ENCODE peak calls at places on chromosomes 7 and 10, in seven cellular contexts. One of them, this sample, is unnamed.

GRCh38 chr10:6124666-6125065 is 35.8 kb downstream of the RBM17 start:
- DNase-seq in A549: no peak
- DNase-seq in heart left ventricle: peak; percentile 77
- DNase-seq in esophagus squamous epithelium: no peak
- DNase-seq in stomach: no peak
- DNase-seq in transverse colon: no peak
- DNase-seq in body of pancreas: no peak
- DNase-seq in this sample: no peak

GRCh38 chr7:156021476-156021875 is 209.2 kb upstream of the SHH start:
- DNase-seq in heart left ventricle: no peak
- DNase-seq in stomach: no peak
- DNase-seq in esophagus squamous epithelium: no peak
- DNase-seq in transverse colon: no peak
- DNase-seq in A549: no peak
- DNase-seq in body of pancreas: no peak
- DNase-seq in this sample: peak; percentile 27

GRCh38 chr7:87450706-87451105 is 24.8 kb downstream of the ABCB4 start:
- DNase-seq in stomach: no peak
- DNase-seq in transverse colon: no peak
- DNase-seq in body of pancreas: no peak
- DNase-seq in heart left ventricle: no peak
- DNase-seq in esophagus squamous epithelium: no peak
- DNase-seq in A549: no peak
- DNase-seq in this sample: no peak

GRCh38 chr7:151632750-151633515 is 113.2 kb upstream of the RHEB start:
- DNase-seq in transverse colon: peak; percentile 66
- DNase-seq in stomach: peak; percentile 61
- DNase-seq in body of pancreas: peak; percentile 57
- DNase-seq in heart left ventricle: peak; percentile 75
- DNase-seq in esophagus squamous epithelium: peak; percentile 6
- DNase-seq in A549: no peak
- DNase-seq in this sample: peak; percentile 71

GRCh38 chr10:125230251-125230650 is 69.9 kb upstream of the CTBP2 start:
- DNase-seq in A549: no peak
- DNase-seq in transverse colon: no peak
- DNase-seq in body of pancreas: no peak
- DNase-seq in esophagus squamous epithelium: no peak
- DNase-seq in heart left ventricle: no peak
- DNase-seq in stomach: no peak
- DNase-seq in this sample: no peak

GRCh38 chr10:128641998-128642397 is 515.8 kb upstream of the MKI67 start:
- DNase-seq in body of pancreas: no peak
- DNase-seq in transverse colon: no peak
- DNase-seq in stomach: no peak
- DNase-seq in esophagus squamous epithelium: no peak
- DNase-seq in A549: no peak
- DNase-seq in heart left ventricle: no peak
- DNase-seq in this sample: no peak

GRCh38 chr10:65040796-65041195 is 1519.6 kb downstream of the REEP3 start:
- DNase-seq in stomach: no peak
- DNase-seq in transverse colon: no peak
- DNase-seq in A549: no peak
- DNase-seq in esophagus squamous epithelium: no peak
- DNase-seq in body of pancreas: no peak
- DNase-seq in heart left ventricle: no peak
- DNase-seq in this sample: no peak

GRCh38 chr7:94396044-94396443 is 1.3 kb downstream of the COL1A2 start:
- DNase-seq in stomach: no peak
- DNase-seq in esophagus squamous epithelium: no peak
- DNase-seq in body of pancreas: no peak
- DNase-seq in transverse colon: no peak
- DNase-seq in A549: no peak
- DNase-seq in heart left ventricle: no peak
- DNase-seq in this sample: no peak

GRCh38 chr10:101052285-101052684 is 9.5 kb upstream of the KAZALD1 start:
- DNase-seq in heart left ventricle: peak; percentile 21
- DNase-seq in transverse colon: no peak
- DNase-seq in body of pancreas: no peak
- DNase-seq in esophagus squamous epithelium: no peak
- DNase-seq in A549: no peak
- DNase-seq in stomach: no peak
- DNase-seq in this sample: no peak

GRCh38 chr7:26598867-26599266 is 265.5 kb downstream of the SKAP2 start:
- DNase-seq in esophagus squamous epithelium: no peak
- DNase-seq in heart left ventricle: no peak
- DNase-seq in A549: no peak
- DNase-seq in body of pancreas: no peak
- DNase-seq in transverse colon: no peak
- DNase-seq in stomach: no peak
- DNase-seq in this sample: no peak

GRCh38 chr7:133753513-133753912 is 373.6 kb upstream of the LRGUK start:
- DNase-seq in transverse colon: no peak
- DNase-seq in esophagus squamous epithelium: no peak
- DNase-seq in heart left ventricle: no peak
- DNase-seq in A549: no peak
- DNase-seq in body of pancreas: no peak
- DNase-seq in stomach: no peak
- DNase-seq in this sample: no peak

GRCh38 chr10:62080905-62081304 is 179.4 kb downstream of the ARID5B start:
- DNase-seq in body of pancreas: no peak
- DNase-seq in esophagus squamous epithelium: no peak
- DNase-seq in stomach: no peak
- DNase-seq in A549: no peak
- DNase-seq in transverse colon: no peak
- DNase-seq in heart left ventricle: no peak
- DNase-seq in this sample: no peak

GRCh38 chr7:152527610-152528032 is 91.8 kb upstream of the KMT2C start:
- DNase-seq in A549: no peak
- DNase-seq in body of pancreas: peak; percentile 59
- DNase-seq in transverse colon: no peak
- DNase-seq in stomach: no peak
- DNase-seq in heart left ventricle: no peak
- DNase-seq in esophagus squamous epithelium: no peak
- DNase-seq in this sample: no peak

GRCh38 chr7:37117261-37117660 is 331.4 kb downstream of the ELMO1 start:
- DNase-seq in body of pancreas: no peak
- DNase-seq in heart left ventricle: no peak
- DNase-seq in esophagus squamous epithelium: no peak
- DNase-seq in transverse colon: no peak
- DNase-seq in A549: no peak
- DNase-seq in stomach: no peak
- DNase-seq in this sample: no peak

GRCh38 chr7:123460616-123461015 is 73.8 kb downstream of the IQUB start:
- DNase-seq in transverse colon: no peak
- DNase-seq in body of pancreas: no peak
- DNase-seq in A549: no peak
- DNase-seq in heart left ventricle: no peak
- DNase-seq in stomach: no peak
- DNase-seq in esophagus squamous epithelium: no peak
- DNase-seq in this sample: no peak

GRCh38 chr7:102046373-102047117 is 229.1 kb downstream of the CUX1 start:
- DNase-seq in heart left ventricle: no peak
- DNase-seq in transverse colon: no peak
- DNase-seq in esophagus squamous epithelium: no peak
- DNase-seq in A549: no peak
- DNase-seq in stomach: no peak
- DNase-seq in body of pancreas: no peak
- DNase-seq in this sample: no peak

GRCh38 chr7:102044641-102044983 is 227.2 kb downstream of the CUX1 start:
- DNase-seq in transverse colon: no peak
- DNase-seq in stomach: no peak
- DNase-seq in esophagus squamous epithelium: no peak
- DNase-seq in heart left ventricle: no peak
- DNase-seq in A549: no peak
- DNase-seq in body of pancreas: no peak
- DNase-seq in this sample: no peak

GRCh38 chr7:102047167-102047566 is 229.7 kb downstream of the CUX1 start:
- DNase-seq in stomach: no peak
- DNase-seq in A549: no peak
- DNase-seq in esophagus squamous epithelium: no peak
- DNase-seq in transverse colon: no peak
- DNase-seq in heart left ventricle: no peak
- DNase-seq in body of pancreas: no peak
- DNase-seq in this sample: no peak

GRCh38 chr7:102045681-102046372 is 228.4 kb downstream of the CUX1 start:
- DNase-seq in body of pancreas: no peak
- DNase-seq in stomach: no peak
- DNase-seq in A549: no peak
- DNase-seq in heart left ventricle: no peak
- DNase-seq in transverse colon: no peak
- DNase-seq in esophagus squamous epithelium: no peak
- DNase-seq in this sample: no peak

DNA sequence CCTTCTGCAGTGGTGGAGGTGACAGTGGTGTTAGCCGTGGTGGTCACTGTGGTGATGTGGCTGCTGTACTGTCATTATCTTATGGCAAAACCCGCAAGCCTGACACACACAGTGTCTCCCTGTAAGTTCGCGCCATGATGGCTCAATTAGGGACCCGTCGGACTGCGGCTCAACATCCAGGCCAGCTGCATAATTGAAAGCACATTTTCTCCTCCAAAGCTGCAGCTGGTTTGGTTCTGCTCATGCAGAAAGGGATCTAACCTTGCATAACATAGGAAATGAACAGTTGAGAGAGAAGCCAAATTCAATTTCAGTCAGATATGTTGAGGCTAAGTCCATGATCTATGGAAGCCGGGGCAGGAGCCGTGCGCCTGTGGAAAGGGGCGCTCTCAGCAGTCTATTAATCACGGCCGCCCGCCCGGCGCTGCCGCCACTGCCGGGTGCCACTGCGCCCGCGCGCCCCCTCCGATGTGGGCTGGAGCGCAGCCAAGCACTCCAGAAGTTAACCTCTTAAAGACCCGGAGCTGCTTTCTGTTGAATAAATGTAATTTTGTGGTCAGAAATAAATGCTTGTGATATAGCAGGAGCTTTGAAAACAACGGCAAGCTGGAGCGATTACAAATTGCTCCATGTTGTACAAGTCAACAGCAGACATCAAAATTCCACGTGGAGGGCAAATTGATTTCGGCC is 227.7 kb downstream of the CUX1 start:
- DNase-seq in transverse colon: no peak
- DNase-seq in A549: no peak
- DNase-seq in body of pancreas: peak; percentile 48
- DNase-seq in stomach: peak; percentile 37
- DNase-seq in esophagus squamous epithelium: no peak
- DNase-seq in heart left ventricle: peak; percentile 76
- DNase-seq in this sample: no peak
- H3K4me3 ChIP-seq in transverse colon: no peak overlapping the region
- H3K4me3 ChIP-seq in A549: no peak overlapping the region
- H3K4me3 ChIP-seq in body of pancreas: no peak overlapping the region
- H3K4me3 ChIP-seq in stomach: peak overlapping the region; percentile 27
- H3K4me3 ChIP-seq in esophagus squamous epithelium: no peak overlapping the region
- H3K4me3 ChIP-seq in heart left ventricle: peak overlapping the region; percentile 17
- H3K4me3 ChIP-seq in this sample: peak overlapping the region; percentile 21

GRCh38 chr7:130951303-130951975 is 217.4 kb upstream of the KLF14 start:
- DNase-seq in stomach: no peak
- DNase-seq in A549: no peak
- DNase-seq in heart left ventricle: no peak
- DNase-seq in transverse colon: no peak
- DNase-seq in esophagus squamous epithelium: no peak
- DNase-seq in body of pancreas: no peak
- DNase-seq in this sample: no peak
- TF ChIP-seq POLR2A in stomach: no peak
- TF ChIP-seq POLR2A in A549: no peak
- TF ChIP-seq POLR2A in heart left ventricle: no peak
- TF ChIP-seq POLR2A in transverse colon: no peak
- TF ChIP-seq POLR2A in esophagus squamous epithelium: no peak
- TF ChIP-seq POLR2A in body of pancreas: no peak
- TF ChIP-seq POLR2A in this sample: no peak

GRCh38 chr10:80191589-80192270 is 13.6 kb downstream of the ANXA11 start:
- DNase-seq in A549: no peak
- DNase-seq in stomach: peak; percentile 84
- DNase-seq in body of pancreas: peak; percentile 91
- DNase-seq in esophagus squamous epithelium: no peak
- DNase-seq in heart left ventricle: no peak
- DNase-seq in transverse colon: peak; percentile 89
- DNase-seq in this sample: peak; percentile 92

GRCh38 chr10:80188713-80189112 is 16.6 kb downstream of the ANXA11 start:
- DNase-seq in body of pancreas: no peak
- DNase-seq in esophagus squamous epithelium: no peak
- DNase-seq in heart left ventricle: no peak
- DNase-seq in A549: no peak
- DNase-seq in transverse colon: no peak
- DNase-seq in stomach: peak; percentile 24
- DNase-seq in this sample: no peak

GRCh38 chr10:80195046-80195574 is 10.2 kb downstream of the ANXA11 start:
- DNase-seq in stomach: no peak
- DNase-seq in A549: no peak
- DNase-seq in body of pancreas: peak; percentile 63
- DNase-seq in heart left ventricle: no peak
- DNase-seq in transverse colon: no peak
- DNase-seq in esophagus squamous epithelium: no peak
- DNase-seq in this sample: no peak

GRCh38 chr10:80194373-80195045 is 10.8 kb downstream of the ANXA11 start:
- DNase-seq in heart left ventricle: no peak
- DNase-seq in A549: no peak
- DNase-seq in stomach: no peak
- DNase-seq in esophagus squamous epithelium: no peak
- DNase-seq in body of pancreas: no peak
- DNase-seq in transverse colon: no peak
- DNase-seq in this sample: no peak

GRCh38 chr10:80192553-80192952 is 12.8 kb downstream of the ANXA11 start:
- DNase-seq in stomach: no peak
- DNase-seq in heart left ventricle: no peak
- DNase-seq in body of pancreas: no peak
- DNase-seq in transverse colon: no peak
- DNase-seq in A549: no peak
- DNase-seq in esophagus squamous epithelium: no peak
- DNase-seq in this sample: no peak
- H3K27ac ChIP-seq in stomach: no peak overlapping the region
- H3K27ac ChIP-seq in heart left ventricle: no peak overlapping the region
- H3K27ac ChIP-seq in body of pancreas: peak overlapping the region; percentile 79
- H3K27ac ChIP-seq in transverse colon: peak overlapping the region; percentile 100
- H3K27ac ChIP-seq in A549: no peak overlapping the region
- H3K27ac ChIP-seq in esophagus squamous epithelium: peak overlapping the region; percentile 76
- H3K27ac ChIP-seq in this sample: peak overlapping the region; percentile 82

GRCh38 chr7:105017263-105018051 is 3.5 kb downstream of the KMT2E start:
- DNase-seq in stomach: no peak
- DNase-seq in body of pancreas: no peak
- DNase-seq in transverse colon: no peak
- DNase-seq in esophagus squamous epithelium: no peak
- DNase-seq in heart left ventricle: no peak
- DNase-seq in A549: no peak
- DNase-seq in this sample: no peak

GRCh38 chr7:105013818-105014724 is at the start of gene KMT2E:
- DNase-seq in stomach: peak; percentile 92
- DNase-seq in esophagus squamous epithelium: peak; percentile 61
- DNase-seq in A549: peak; percentile 64
- DNase-seq in heart left ventricle: peak; percentile 94
- DNase-seq in body of pancreas: peak; percentile 90
- DNase-seq in transverse colon: peak; percentile 91
- DNase-seq in this sample: peak; percentile 95

GRCh38 chr7:105015631-105015965 is 1.6 kb downstream of the KMT2E start:
- DNase-seq in stomach: peak; percentile 53
- DNase-seq in heart left ventricle: peak; percentile 55
- DNase-seq in esophagus squamous epithelium: no peak
- DNase-seq in body of pancreas: peak; percentile 59
- DNase-seq in A549: no peak
- DNase-seq in transverse colon: peak; percentile 61
- DNase-seq in this sample: peak; percentile 72

GRCh38 chr7:105014725-105015630 is 973 bp downstream of the KMT2E start:
- DNase-seq in esophagus squamous epithelium: no peak
- DNase-seq in A549: peak; percentile 58
- DNase-seq in heart left ventricle: peak; percentile 40
- DNase-seq in stomach: peak; percentile 60
- DNase-seq in body of pancreas: peak; percentile 54
- DNase-seq in transverse colon: peak; percentile 78
- DNase-seq in this sample: peak; percentile 83

GRCh38 chr7:105016083-105017075 is 2.4 kb downstream of the KMT2E start:
- DNase-seq in A549: no peak
- DNase-seq in heart left ventricle: no peak
- DNase-seq in transverse colon: no peak
- DNase-seq in body of pancreas: no peak
- DNase-seq in stomach: no peak
- DNase-seq in esophagus squamous epithelium: no peak
- DNase-seq in this sample: no peak
- H3K4me3 ChIP-seq in A549: peak overlapping the region; percentile 90
- H3K4me3 ChIP-seq in heart left ventricle: peak overlapping the region; percentile 92
- H3K4me3 ChIP-seq in transverse colon: peak overlapping the region; percentile 88
- H3K4me3 ChIP-seq in body of pancreas: no peak overlapping the region
- H3K4me3 ChIP-seq in stomach: peak overlapping the region; percentile 92
- H3K4me3 ChIP-seq in esophagus squamous epithelium: peak overlapping the region; percentile 96
- H3K4me3 ChIP-seq in this sample: peak overlapping the region; percentile 91

This sample was measured in Peyer's patch.